ENCODE peak calls at places on chromosomes 6 and 20, in six cellular contexts. S is lower lobe of right lung, R is heart right ventricle, F is omental fat pad, D is B cell, N is lower leg skin. E is an unnamed sample.

GRCh38 chr6:124036384-124036783 is 232.7 kb downstream of the NKAIN2 start:
- DNase-seq in S (no peak), R (no peak), F (no peak), D (no peak), N (no peak), E (no peak)

GRCh38 chr6:32668226-32668747 is 1.8 kb upstream of the HLA-DQB1 start:
- DNase-seq in S (peak; percentile 52), R (no peak), F (no peak), D (peak; percentile 57), N (peak; percentile 22), E (peak; percentile 44)

GRCh38 chr6:163324928-163325784 is 89.4 kb upstream of the QKI start:
- DNase-seq in S (peak; percentile 67), R (peak; percentile 51), F (no peak), D (no peak), N (no peak), E (no peak)

GRCh38 chr20:47529840-47530239 is 28.2 kb downstream of the NCOA3 start:
- DNase-seq in S (no peak), R (no peak), F (no peak), D (no peak), N (no peak), E (no peak)

GRCh38 chr20:17969276-17969883 is 562 bp downstream of the MGME1 start:
- DNase-seq in S (peak; percentile 55), R (no peak), F (no peak), D (peak; percentile 40), N (no peak), E (no peak)

GRCh38 chr6:4870821-4871494 is 94.8 kb downstream of the CDYL start:
- DNase-seq in S (no peak), R (no peak), F (no peak), D (no peak), N (no peak), E (no peak)

GRCh38 chr6:20348091-20348490 is 53.6 kb upstream of the E2F3 start:
- DNase-seq in S (no peak), R (no peak), F (no peak), D (no peak), N (no peak), E (no peak)

GRCh38 chr6:118896339-118897136 is 2.6 kb downstream of the ASF1A start:
- DNase-seq in S (no peak), R (no peak), F (no peak), D (peak; percentile 25), N (no peak), E (no peak)

GRCh38 chr20:10492065-10492464 is 57.0 kb downstream of the SLX4IP start:
- DNase-seq in S (no peak), R (no peak), F (no peak), D (no peak), N (no peak), E (no peak)

GRCh38 chr20:24475356-24475755 is 5.9 kb downstream of the SYNDIG1 start:
- DNase-seq in S (no peak), R (no peak), F (no peak), D (no peak), N (no peak), E (no peak)

GRCh38 chr20:38075161-38075998 is 41.8 kb downstream of the RPRD1B start:
- DNase-seq in S (no peak), R (no peak), F (no peak), D (no peak), N (no peak), E (no peak)

GRCh38 chr6:85923013-85923430 is 280.3 kb upstream of the SYNCRIP start:
- DNase-seq in S (no peak), R (no peak), F (no peak), D (no peak), N (no peak), E (no peak)

GRCh38 chr20:45479822-45480221 is 10.3 kb downstream of the WFDC2 start:
- DNase-seq in S (no peak), R (no peak), F (no peak), D (no peak), N (no peak), E (no peak)

GRCh38 chr6:5403619-5404018 is 142.3 kb downstream of the FARS2 start:
- DNase-seq in S (no peak), R (no peak), F (no peak), D (no peak), N (no peak), E (no peak)

GRCh38 chr6:149026530-149026942 is 279.7 kb downstream of the UST start:
- DNase-seq in S (no peak), R (no peak), F (no peak), D (no peak), N (no peak), E (no peak)

GRCh38 chr6:74768120-74768519 is 437.7 kb downstream of the COL12A1 start:
- DNase-seq in S (no peak), R (no peak), F (no peak), D (no peak), N (no peak), E (no peak)

GRCh38 chr6:141829566-141829965 is 303.2 kb upstream of the GJE1 start:
- DNase-seq in S (no peak), R (no peak), F (no peak), D (no peak), N (no peak), E (no peak)

GRCh38 chr6:7707787-7708186 is 18.1 kb upstream of the BMP6 start:
- DNase-seq in S (no peak), R (no peak), F (no peak), D (no peak), N (no peak), E (no peak)

GRCh38 chr6:42292002-42292735 is 74.5 kb upstream of the MRPS10 start:
- DNase-seq in S (no peak), R (no peak), F (no peak), D (no peak), N (no peak), E (no peak)

GRCh38 chr6:40822619-40823018 is 216.4 kb downstream of the UNC5CL start:
- DNase-seq in S (no peak), R (no peak), F (no peak), D (no peak), N (no peak), E (no peak)

GRCh38 chr6:160167547-160168391 is 46.2 kb downstream of the SLC22A1 start:
- DNase-seq in S (no peak), R (no peak), F (no peak), D (no peak), N (no peak), E (no peak)

GRCh38 chr6:62283828-62284411 is 2.1 kb downstream of the KHDRBS2 start:
- DNase-seq in S (no peak), R (no peak), F (no peak), D (no peak), N (no peak), E (no peak)
- TF ChIP-seq CTCF in S (peak; percentile 64), R (peak; percentile 53), F (no peak), D (peak; percentile 94), N (no peak), E (no peak)

GRCh38 chr6:139235666-139236065 is 56.1 kb downstream of the TXLNB start:
- DNase-seq in S (no peak), R (no peak), F (no peak), D (no peak), N (no peak), E (no peak)

GRCh38 chr6:139239137-139239536 is 52.7 kb downstream of the TXLNB start:
- DNase-seq in S (no peak), R (no peak), F (no peak), D (no peak), N (no peak), E (no peak)

GRCh38 chr6:139240161-139241010 is 51.4 kb downstream of the TXLNB start:
- DNase-seq in S (no peak), R (no peak), F (no peak), D (no peak), N (no peak), E (no peak)

GRCh38 chr6:139231206-139231605 is 60.6 kb downstream of the TXLNB start:
- DNase-seq in S (no peak), R (no peak), F (no peak), D (no peak), N (no peak), E (no peak)

DNA sequence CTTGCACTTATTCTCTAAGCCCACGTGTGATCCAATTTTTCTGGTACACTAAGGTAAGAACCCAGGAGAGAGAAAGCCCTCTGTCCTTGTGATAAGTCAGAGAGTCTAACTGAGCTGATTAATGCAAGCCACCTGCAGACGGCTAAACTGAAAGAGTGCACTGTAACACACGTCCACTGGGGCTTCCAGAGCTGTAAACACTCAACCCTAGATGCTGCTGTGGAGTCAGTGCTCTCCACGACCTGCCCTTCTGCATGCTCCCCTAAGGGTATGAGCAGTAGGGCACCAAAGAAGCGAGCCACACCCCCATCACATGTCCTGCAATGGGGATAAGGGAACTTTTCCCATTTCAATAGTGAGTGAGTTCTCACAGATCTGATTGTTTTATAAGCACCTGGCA is 55.7 kb downstream of the TXLNB start:
- DNase-seq in S (no peak), R (no peak), F (no peak), D (no peak), N (no peak), E (no peak)
- TF ChIP-seq CTCF in S (no peak), R (no peak), F (no peak), D (no peak), N (no peak), E (no peak)

GRCh38 chr6:72246926-72247325 is 360.6 kb downstream of the RIMS1 start:
- DNase-seq in S (no peak), R (no peak), F (no peak), D (no peak), N (no peak), E (no peak)
- TF ChIP-seq CTCF in S (no peak), R (no peak), F (no peak), D (no peak), N (no peak), E (no peak)

DNA sequence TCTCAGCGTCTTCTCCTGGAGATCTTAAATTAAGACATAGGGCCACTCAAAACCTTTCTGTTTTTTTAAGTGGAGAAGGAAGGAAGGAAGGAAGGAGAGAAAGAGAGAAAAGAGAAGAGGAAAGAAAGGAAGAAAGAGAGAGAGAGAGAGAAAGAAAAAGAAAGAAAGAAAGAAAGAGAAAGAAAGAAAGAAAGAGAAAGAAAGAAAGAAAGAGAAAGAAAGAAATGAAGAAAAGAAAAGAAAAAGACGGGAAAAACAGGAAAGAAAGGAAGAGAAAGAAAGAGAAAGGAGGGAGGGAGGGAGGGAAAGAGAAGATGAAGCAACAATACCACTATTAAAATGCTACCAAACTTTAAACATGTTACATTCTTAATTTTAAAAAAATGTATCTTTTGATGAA is 336.5 kb upstream of the ARID1B start:
- DNase-seq in S (no peak), R (no peak), F (no peak), D (no peak), N (no peak), E (no peak)
- TF ChIP-seq CTCF in S (no peak), R (no peak), F (no peak), D (peak; percentile 22), N (no peak), E (no peak)

DNA sequence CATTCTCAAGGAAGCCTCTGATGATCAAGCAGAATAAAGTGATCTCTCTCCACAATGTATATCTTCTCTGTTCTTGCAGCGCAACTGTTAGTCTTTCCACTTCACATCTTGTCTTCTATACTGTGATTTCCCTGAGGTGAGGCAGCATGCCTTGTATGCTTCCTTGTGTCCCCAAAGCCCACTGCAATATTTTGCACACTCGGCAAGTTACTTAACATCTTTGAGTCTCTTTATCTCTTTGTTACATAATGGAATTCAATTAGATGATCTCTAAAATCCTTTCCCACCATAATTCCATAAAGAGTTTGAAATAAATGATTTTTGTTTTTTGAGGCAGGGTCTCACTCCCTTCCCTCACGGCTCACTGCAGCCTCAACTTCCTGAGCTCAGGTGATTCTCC is 40.4 kb upstream of the ALDH8A1 start:
- DNase-seq in S (no peak), R (no peak), F (no peak), D (no peak), N (no peak), E (no peak)
- TF ChIP-seq CTCF in S (no peak), R (no peak), F (no peak), D (no peak), N (no peak), E (no peak)

GRCh38 chr20:1423625-1424106 is 30.8 kb upstream of the FKBP1A start:
- DNase-seq in S (peak; percentile 53), R (no peak), F (no peak), D (no peak), N (peak; percentile 34), E (no peak)
- TF ChIP-seq CTCF in S (no peak), R (no peak), F (no peak), D (no peak), N (no peak), E (no peak)